ENCODE peak calls at places on chromosomes 3 and 15, in four cellular contexts. C is SK-N-SH, V is hepatocyte, O is cardiac fibroblast. K is an unnamed sample.

GRCh38 chr3:112117826-112118571 is 15.0 kb downstream of the GCSAM start:
- DNase-seq in O (no peak), V (no peak), C (no peak), K (no peak)

GRCh38 chr15:41620536-41621199 is 39.5 kb upstream of the MGA start:
- DNase-seq in O (no peak), C (peak; percentile 18), V (no peak), K (no peak)

GRCh38 chr15:75171408-75171807 is 30.3 kb upstream of the C15orf39 start:
- DNase-seq in O (peak; percentile 82), C (no peak), V (no peak), K (peak; percentile 86)

GRCh38 chr3:4376499-4376898 is 73.3 kb downstream of the SETMAR start:
- DNase-seq in O (peak; percentile 67), V (no peak), C (no peak), K (peak; percentile 14)

GRCh38 chr15:101027920-101028319 is 108.8 kb downstream of the LRRK1 start:
- DNase-seq in O (no peak), C (no peak), V (no peak), K (no peak)

GRCh38 chr3:183533410-183534132 is 21.9 kb downstream of the KLHL6 start:
- DNase-seq in V (peak; percentile 71), C (no peak), O (peak; percentile 18), K (no peak)

GRCh38 chr3:27625848-27626247 is 96.3 kb downstream of the EOMES start:
- DNase-seq in C (no peak), O (no peak), V (no peak), K (no peak)

GRCh38 chr3:154795582-154795981 is 284.5 kb upstream of the MME start:
- DNase-seq in C (no peak), O (peak; percentile 98), V (peak; percentile 35), K (peak; percentile 92)

GRCh38 chr15:28164876-28165275 is 65.8 kb upstream of the OCA2 start:
- DNase-seq in O (no peak), V (no peak), C (peak; percentile 64), K (no peak)

GRCh38 chr15:91866971-91867372 is 13.5 kb downstream of the SLCO3A1 start:
- DNase-seq in C (no peak), V (no peak), O (peak; percentile 36), K (no peak)

GRCh38 chr15:27414168-27414870 is 443.3 kb downstream of the GABRG3 start:
- DNase-seq in C (no peak), O (no peak), V (no peak), K (no peak)

GRCh38 chr3:72462611-72463011 is 385.6 kb downstream of the SHQ1 start:
- DNase-seq in C (no peak), O (no peak), V (peak; percentile 16), K (no peak)

GRCh38 chr15:93362821-93363220 is 273.8 kb upstream of the RGMA start:
- DNase-seq in V (peak; percentile 21), C (no peak), O (no peak), K (no peak)
- TF ChIP-seq CTCF in V (no peak), C (no peak), O (no peak), K (no peak)

DNA sequence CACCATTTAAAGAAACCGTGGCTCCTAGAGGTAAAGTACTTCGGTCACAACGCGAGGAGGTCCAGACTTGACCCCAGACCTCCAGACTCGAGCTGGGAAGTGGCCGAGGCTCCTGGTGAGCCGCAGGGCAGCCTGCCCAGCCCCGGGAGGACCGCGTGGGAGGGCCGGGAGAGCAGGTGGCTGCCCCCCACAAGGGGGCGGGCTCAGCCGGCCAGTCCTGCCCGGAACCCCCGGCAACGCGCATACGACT is at the start of gene SLC27A2:
- DNase-seq in O (no peak), V (peak; percentile 80), C (peak; percentile 86), K (no peak)
- TF ChIP-seq CTCF in O (no peak), V (peak; percentile 45), C (peak; percentile 36), K (peak; percentile 70)

DNA sequence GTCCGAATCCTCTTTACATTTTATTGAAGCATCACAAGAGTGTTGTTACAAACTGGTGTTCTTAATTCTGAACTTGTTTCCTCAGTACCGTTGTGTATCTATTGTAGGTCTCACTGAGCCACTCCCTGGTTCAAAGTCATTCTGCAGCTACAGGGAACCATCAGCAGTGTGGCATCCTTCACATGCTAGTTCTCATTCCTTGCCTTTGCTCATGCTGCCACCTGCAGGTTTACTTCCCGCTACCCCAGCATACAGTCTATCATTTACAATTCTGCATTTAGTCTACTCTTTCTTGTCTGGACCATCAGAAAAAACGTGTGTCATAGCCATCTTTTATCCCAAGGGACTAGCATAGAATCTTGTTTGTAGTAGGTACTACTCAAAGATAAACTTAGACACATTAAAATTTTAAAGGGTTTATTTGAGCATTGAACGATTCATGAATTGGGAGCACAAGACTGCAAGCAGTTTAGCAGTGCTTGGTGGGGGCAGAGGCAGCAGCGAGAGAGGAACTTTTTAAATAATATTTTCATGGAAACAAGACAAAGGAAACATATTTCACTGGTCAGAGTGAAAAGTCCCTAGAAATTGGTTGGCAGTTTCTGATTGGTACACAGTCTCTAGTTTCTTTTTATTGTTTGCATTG is 402.1 kb downstream of the CADM2 start:
- DNase-seq in V (peak; percentile 74), C (peak; percentile 44), O (peak; percentile 16), K (no peak)
- TF ChIP-seq CTCF in V (peak; percentile 65), C (peak; percentile 64), O (peak; percentile 23), K (no peak)

DNA sequence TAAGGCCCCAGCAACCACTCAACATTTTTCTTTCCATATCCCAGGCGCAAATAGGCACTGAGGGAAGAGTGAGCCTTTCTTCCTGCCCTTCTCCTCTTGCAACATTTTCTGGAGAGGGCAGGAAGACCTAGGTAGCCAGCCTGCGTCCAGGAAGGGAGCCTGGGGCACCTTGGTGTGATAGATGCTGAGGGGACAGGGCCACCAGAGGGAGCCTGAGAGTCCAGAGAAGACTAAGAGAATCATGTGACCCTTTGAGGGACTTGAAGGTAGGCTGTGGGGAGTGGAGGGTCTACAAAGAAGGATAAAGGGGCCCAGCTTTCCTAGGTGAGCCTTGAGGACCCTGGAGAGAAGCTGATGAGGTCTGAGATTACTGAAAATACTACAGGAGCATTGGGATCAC is 346.6 kb downstream of the CNTN6 start:
- DNase-seq in V (peak; percentile 26), O (no peak), C (no peak), K (no peak)
- TF ChIP-seq CTCF in V (peak; percentile 31), O (no peak), C (no peak), K (no peak)

DNA sequence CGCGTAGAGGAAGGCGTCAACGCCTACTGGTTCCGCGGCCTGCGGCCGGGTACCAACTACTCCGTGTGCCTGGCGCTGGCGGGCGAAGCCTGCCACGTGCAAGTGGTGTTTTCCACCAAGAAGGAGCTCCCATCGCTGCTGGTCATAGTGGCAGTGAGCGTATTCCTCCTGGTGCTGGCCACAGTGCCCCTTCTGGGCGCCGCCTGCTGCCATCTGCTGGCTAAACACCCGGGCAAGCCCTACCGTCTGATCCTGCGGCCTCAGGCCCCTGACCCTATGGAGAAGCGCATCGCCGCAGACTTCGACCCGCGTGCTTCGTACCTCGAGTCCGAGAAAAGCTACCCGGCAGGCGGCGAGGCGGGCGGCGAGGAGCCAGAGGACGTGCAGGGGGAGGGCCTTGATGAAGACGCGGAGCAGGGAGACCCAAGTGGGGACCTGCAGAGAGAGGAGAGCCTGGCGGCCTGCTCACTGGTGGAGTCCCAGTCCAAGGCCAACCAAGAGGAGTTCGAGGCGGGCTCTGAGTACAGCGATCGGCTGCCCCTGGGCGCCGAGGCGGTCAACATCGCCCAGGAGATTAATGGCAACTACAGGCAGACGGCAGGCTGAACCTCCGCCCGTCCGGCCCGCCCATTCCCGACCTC is 4.1 kb downstream of the ISLR2 start:
- DNase-seq in C (no peak), O (peak; percentile 31), V (peak; percentile 61), K (peak; percentile 16)
- TF ChIP-seq CTCF in C (peak; percentile 32), O (peak; percentile 43), V (peak; percentile 39), K (peak; percentile 66)

GRCh38 chr3:195441051-195441450 is 1.8 kb downstream of the ACAP2 start:
- DNase-seq in O (peak; percentile 43), C (no peak), V (no peak), K (no peak)

GRCh38 chr3:195441971-195442572 is 748 bp downstream of the ACAP2 start:
- DNase-seq in O (peak; percentile 47), V (peak; percentile 56), C (peak; percentile 65), K (peak; percentile 39)

GRCh38 chr3:195443391-195443989 is 670 bp upstream of the ACAP2 start:
- DNase-seq in C (no peak), V (no peak), O (no peak), K (no peak)

GRCh38 chr3:195441476-195441970 is 1.3 kb downstream of the ACAP2 start:
- DNase-seq in C (peak; percentile 69), O (no peak), V (peak; percentile 64), K (no peak)

GRCh38 chr3:195442573-195443390 is at the start of gene ACAP2:
- DNase-seq in O (peak; percentile 99), V (peak; percentile 100), C (peak; percentile 100), K (peak; percentile 99)
- TF ChIP-seq CTCF in O (no peak), V (no peak), C (no peak), K (peak; percentile 34)

GRCh38 chr15:87660494-87661129 is 595.9 kb downstream of the NTRK3 start:
- DNase-seq in C (no peak), V (no peak), O (no peak), K (no peak)
- TF ChIP-seq CTCF in C (no peak), V (peak; percentile 31), O (no peak), K (peak; percentile 16)

GRCh38 chr3:156341831-156342416 is 213.0 kb downstream of the SSR3 start:
- DNase-seq in C (no peak), V (no peak), O (no peak), K (no peak)
- TF ChIP-seq CTCF in C (no peak), V (no peak), O (no peak), K (no peak)

GRCh38 chr3:192802957-192803899 is 75.9 kb upstream of the FGF12 start:
- DNase-seq in O (peak; percentile 78), C (peak; percentile 42), V (peak; percentile 70), K (no peak)
- TF ChIP-seq CTCF in O (peak; percentile 55), C (peak; percentile 69), V (peak; percentile 61), K (peak; percentile 78)

GRCh38 chr3:15470261-15470660 is 42.9 kb downstream of the EAF1 start:
- DNase-seq in V (no peak), C (no peak), O (no peak), K (no peak)
- TF ChIP-seq CTCF in V (no peak), C (no peak), O (no peak), K (peak; percentile 14)